ENCODE peak calls at places on chromosomes 2 and 18, in six cellular contexts. I is kidney tubule cell, T is ELR, V is HFF-Myc, Y is NAMALWA, N is NCI-H774. J is an unnamed sample.

GRCh38 chr2:107072150-107072940 is 186.4 kb upstream of the ST6GAL2 start:
- DNase-seq in I (no peak), T (no peak), V (no peak), Y (no peak), N (no peak), J (no peak)

GRCh38 chr18:23231340-23232021 is 96.2 kb downstream of the CABLES1 start:
- DNase-seq in I (peak), T (peak), V (peak), Y (peak), N (no peak), J (no peak)

GRCh38 chr2:189222440-189222839 is 42.9 kb upstream of the COL5A2 start:
- DNase-seq in I (no peak), T (peak), V (no peak), Y (no peak), N (no peak), J (no peak)

GRCh38 chr2:20666364-20667150 is at the start of gene GDF7:
- DNase-seq in I (no peak), T (peak), V (no peak), Y (no peak), N (no peak), J (no peak)

GRCh38 chr2:168137510-168138180 is 109.8 kb downstream of the STK39 start:
- DNase-seq in I (peak), T (no peak), V (no peak), Y (peak), N (no peak), J (no peak)

GRCh38 chr18:21513292-21513691 is 87.2 kb downstream of the ESCO1 start:
- DNase-seq in I (peak), T (no peak), V (no peak), Y (no peak), N (no peak), J (no peak)

GRCh38 chr2:182088681-182089333 is 103.2 kb downstream of the PPP1R1C start:
- DNase-seq in I (no peak), T (no peak), V (no peak), Y (no peak), N (no peak), J (no peak)

GRCh38 chr2:197620113-197620512 is 55.3 kb downstream of the RFTN2 start:
- DNase-seq in I (no peak), T (no peak), V (no peak), Y (no peak), N (no peak), J (no peak)

GRCh38 chr2:96325038-96325883 is at the start of gene ITPRIPL1:
- DNase-seq in I (peak), T (peak), V (no peak), Y (peak), N (no peak), J (no peak)

GRCh38 chr2:15729001-15729400 is 137.3 kb downstream of the DDX1 start:
- DNase-seq in I (no peak), T (no peak), V (no peak), Y (no peak), N (no peak), J (no peak)

GRCh38 chr18:69401475-69402218 is 959 bp downstream of the DOK6 start:
- DNase-seq in I (no peak), T (no peak), V (no peak), Y (no peak), N (no peak), J (peak)

GRCh38 chr2:224968051-224968450 is 74.2 kb downstream of the DOCK10 start:
- DNase-seq in I (no peak), T (peak), V (no peak), Y (no peak), N (no peak), J (no peak)

GRCh38 chr2:222673273-222673672 is 1.8 kb downstream of the MOGAT1 start:
- DNase-seq in I (no peak), T (no peak), V (no peak), Y (no peak), N (no peak), J (no peak)

GRCh38 chr18:35158728-35159443 is 81.9 kb upstream of the ZNF397 start:
- DNase-seq in I (no peak), T (no peak), V (no peak), Y (peak), N (no peak), J (no peak)

GRCh38 chr2:36393738-36394256 is 38.2 kb downstream of the CRIM1 start:
- DNase-seq in I (no peak), T (no peak), V (no peak), Y (no peak), N (no peak), J (no peak)

GRCh38 chr2:39399570-39399969 is 37.5 kb downstream of the MAP4K3 start:
- DNase-seq in I (no peak), T (no peak), V (no peak), Y (no peak), N (no peak), J (no peak)

GRCh38 chr2:38076250-38076709 is 329 bp upstream of the CYP1B1 start:
- DNase-seq in I (peak), T (peak), V (peak), Y (no peak), N (peak), J (peak)

GRCh38 chr2:98561902-98562695 is 46.2 kb downstream of the COA5 start:
- DNase-seq in I (no peak), T (no peak), V (no peak), Y (no peak), N (no peak), J (no peak)

GRCh38 chr2:197159681-197160211 is 150.8 kb downstream of the ANKRD44 start:
- DNase-seq in I (peak), T (peak), V (peak), Y (no peak), N (no peak), J (no peak)

GRCh38 chr18:57644540-57644939 is 22.9 kb upstream of the NARS1 start:
- DNase-seq in I (no peak), T (peak), V (no peak), Y (no peak), N (no peak), J (no peak)

GRCh38 chr18:24054130-24054529 is 39.6 kb downstream of the TTC39C start:
- DNase-seq in I (no peak), T (peak), V (no peak), Y (no peak), N (no peak), J (no peak)

GRCh38 chr2:6665093-6665721 is 200.5 kb downstream of the CMPK2 start:
- DNase-seq in I (no peak), T (no peak), V (no peak), Y (no peak), N (no peak), J (no peak)

GRCh38 chr2:27225526-27225925 is 8.4 kb downstream of the CAD start:
- DNase-seq in I (no peak), T (no peak), V (no peak), Y (no peak), N (no peak), J (no peak)

GRCh38 chr2:195595825-195596224 is 61.2 kb upstream of the SLC39A10 start:
- DNase-seq in I (no peak), T (no peak), V (no peak), Y (no peak), N (no peak), J (no peak)

GRCh38 chr2:17429130-17429529 is 89.1 kb downstream of the RAD51AP2 start:
- DNase-seq in I (peak), T (no peak), V (no peak), Y (no peak), N (no peak), J (no peak)

GRCh38 chr18:32920796-32921787 is 148.3 kb upstream of the KLHL14 start:
- DNase-seq in I (peak), T (peak), V (peak), Y (no peak), N (no peak), J (peak)